ENCODE peak calls at places on chromosome 21, in four cellular contexts. E is SK-N-SH, C is GM12878, N is HCT116. U is an unnamed sample.

GRCh38 chr21:37338671-37339526 is 27.7 kb upstream of the DYRK1A start:
- DNase-seq in N (peak), C (no peak), E (peak), U (no peak)

GRCh38 chr21:19343711-19344110 is 940.1 kb upstream of the TMPRSS15 start:
- DNase-seq in N (no peak), E (no peak), C (no peak), U (no peak)

GRCh38 chr21:29499734-29500343 is 201.1 kb downstream of the BACH1 start:
- DNase-seq in N (peak), E (peak), C (no peak), U (no peak)

GRCh38 chr21:33587792-33588484 is 546 bp downstream of the DONSON start:
- DNase-seq in E (no peak), C (no peak), N (no peak), U (peak)

GRCh38 chr21:17444828-17445227 is 68.0 kb upstream of the CXADR start:
- DNase-seq in C (no peak), E (no peak), N (no peak), U (no peak)

GRCh38 chr21:14864211-14865021 is 200.4 kb downstream of the NRIP1 start:
- DNase-seq in C (no peak), N (no peak), E (peak), U (peak)

GRCh38 chr21:18985584-18985983 is 582.0 kb upstream of the TMPRSS15 start:
- DNase-seq in N (no peak), C (no peak), E (no peak), U (no peak)

GRCh38 chr21:43025636-43026180 is 49.9 kb downstream of the CBS start:
- DNase-seq in N (no peak), E (no peak), C (no peak), U (no peak)

GRCh38 chr21:17679002-17679600 is 66.4 kb upstream of the BTG3 start:
- DNase-seq in N (peak), E (peak), C (peak), U (peak)

GRCh38 chr21:45523411-45524101 is 18.7 kb downstream of the SLC19A1 start:
- DNase-seq in C (no peak), N (no peak), E (no peak), U (no peak)
- TF ChIP-seq JUND in C (no peak), N (no peak), E (no peak), U (no peak)

DNA sequence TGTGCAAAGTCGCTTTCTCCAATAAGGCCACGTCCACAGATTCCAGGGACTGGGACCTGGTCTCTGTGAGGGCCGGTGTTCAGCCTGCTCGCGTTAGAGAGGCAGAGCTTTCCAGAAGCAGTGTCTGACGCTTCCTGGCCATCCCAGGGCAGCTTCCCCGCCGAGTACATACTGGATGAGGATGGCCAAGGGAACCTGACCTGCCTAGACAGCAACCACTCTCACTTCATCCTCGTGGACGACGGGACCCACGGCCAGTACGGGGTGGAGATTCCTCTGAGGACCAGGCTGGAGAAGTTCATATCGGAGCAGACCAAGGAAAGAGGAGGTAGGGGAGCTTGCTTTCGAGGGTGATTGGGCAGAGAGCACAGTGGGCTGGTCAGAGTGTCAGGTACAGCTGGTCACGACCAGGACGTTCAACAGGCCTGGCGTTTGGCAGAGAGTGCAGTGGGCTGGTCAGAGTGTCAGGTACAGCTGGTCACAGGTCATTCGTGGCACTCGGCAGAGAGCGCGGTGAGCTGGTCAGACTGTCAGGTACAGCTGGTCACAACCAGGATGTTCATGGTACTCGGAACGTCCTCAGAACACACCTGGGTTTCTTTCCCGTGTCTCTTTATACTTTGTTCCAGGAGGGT is 22.4 kb downstream of the TRPM2 start:
- DNase-seq in N (no peak), E (no peak), C (no peak), U (no peak)
- TF ChIP-seq JUND in N (no peak), E (no peak), C (no peak), U (no peak)

DNA sequence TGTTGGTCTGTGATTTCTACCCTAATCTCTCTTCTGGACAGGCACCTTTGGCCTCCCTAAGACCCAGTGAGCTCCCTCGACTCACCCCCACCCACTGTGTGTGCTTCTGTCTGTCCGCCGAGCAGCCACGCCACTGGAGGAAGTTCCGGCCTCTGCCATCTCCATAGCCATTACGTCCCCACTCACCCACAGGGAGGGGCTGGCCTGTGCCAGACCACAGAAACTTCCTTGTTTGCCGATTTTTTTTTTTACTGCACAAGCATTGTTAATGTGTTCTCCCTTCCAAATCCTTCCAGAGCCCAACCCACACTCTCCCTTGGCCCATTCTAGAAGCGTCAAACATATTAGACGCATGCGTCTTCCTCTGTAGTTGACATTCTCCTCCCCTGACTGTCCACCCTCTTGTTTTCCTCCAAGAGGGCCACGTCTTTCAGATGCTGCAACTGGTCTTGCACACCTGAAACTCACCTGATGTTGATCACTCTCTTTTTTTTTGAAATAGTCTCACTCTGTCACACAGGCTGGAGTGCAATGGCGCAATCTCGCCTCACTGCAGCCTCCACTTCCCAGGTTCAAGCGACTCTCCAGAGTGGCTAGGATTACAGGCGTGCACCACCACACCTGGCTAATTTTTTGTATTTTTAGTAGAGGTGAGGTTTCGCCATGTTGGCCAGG is 72.3 kb downstream of the EVA1C start:
- DNase-seq in N (no peak), E (no peak), C (no peak), U (no peak)
- TF ChIP-seq JUND in N (no peak), E (no peak), C (no peak), U (no peak)

GRCh38 chr21:46208761-46209721 is 19.5 kb downstream of the LSS start:
- DNase-seq in E (no peak), N (no peak), C (no peak), U (no peak)
- TF ChIP-seq JUND in E (no peak), N (no peak), C (no peak), U (no peak)